ENCODE peak calls at places on chromosomes 4 and X, in seven cellular contexts. One of them, this sample, is unnamed.
A peak's percentile ranks its signal among the peaks of the same experiment; 100 is the strongest.

GRCh38 chr4:24995346-24995745 is 35.4 kb downstream of the LGI2 start:
- DNase-seq in ascending aorta: no peak
- DNase-seq in IMR-90: no peak
- DNase-seq in adrenal gland: no peak
- DNase-seq in OCI-LY7: no peak
- DNase-seq in GM23338: no peak
- DNase-seq in neural progenitor cell: no peak
- DNase-seq in this sample: no peak

GRCh38 chr4:166816901-166817300 is 417.4 kb downstream of the SPOCK3 start:
- DNase-seq in OCI-LY7: no peak
- DNase-seq in GM23338: no peak
- DNase-seq in neural progenitor cell: no peak
- DNase-seq in ascending aorta: no peak
- DNase-seq in IMR-90: no peak
- DNase-seq in adrenal gland: peak; percentile 58
- DNase-seq in this sample: peak; percentile 9

GRCh38 chr4:154707877-154708276 is 35.9 kb upstream of the LRAT start:
- DNase-seq in ascending aorta: no peak
- DNase-seq in OCI-LY7: no peak
- DNase-seq in neural progenitor cell: no peak
- DNase-seq in IMR-90: no peak
- DNase-seq in adrenal gland: no peak
- DNase-seq in GM23338: no peak
- DNase-seq in this sample: no peak

GRCh38 chr4:11428701-11429571 is at the start of gene HS3ST1:
- DNase-seq in neural progenitor cell: peak; percentile 89
- DNase-seq in ascending aorta: peak; percentile 23
- DNase-seq in OCI-LY7: no peak
- DNase-seq in adrenal gland: peak; percentile 92
- DNase-seq in IMR-90: peak; percentile 8
- DNase-seq in GM23338: peak; percentile 91
- DNase-seq in this sample: peak; percentile 59

GRCh38 chr4:153728660-153729059 is 31.2 kb downstream of the RNF175 start:
- DNase-seq in GM23338: no peak
- DNase-seq in OCI-LY7: peak; percentile 32
- DNase-seq in IMR-90: no peak
- DNase-seq in neural progenitor cell: no peak
- DNase-seq in adrenal gland: no peak
- DNase-seq in ascending aorta: no peak
- DNase-seq in this sample: no peak

GRCh38 chr4:156829194-156829593 is 142.4 kb downstream of the PDGFC start:
- DNase-seq in neural progenitor cell: no peak
- DNase-seq in IMR-90: peak; percentile 29
- DNase-seq in ascending aorta: no peak
- DNase-seq in OCI-LY7: no peak
- DNase-seq in adrenal gland: peak; percentile 67
- DNase-seq in GM23338: no peak
- DNase-seq in this sample: no peak

GRCh38 chr4:16643852-16644251 is 254.6 kb downstream of the LDB2 start:
- DNase-seq in IMR-90: no peak
- DNase-seq in ascending aorta: no peak
- DNase-seq in neural progenitor cell: no peak
- DNase-seq in OCI-LY7: no peak
- DNase-seq in adrenal gland: no peak
- DNase-seq in GM23338: no peak
- DNase-seq in this sample: no peak

GRCh38 chr4:77636902-77637301 is 31.3 kb downstream of the CXCL13 start:
- DNase-seq in adrenal gland: no peak
- DNase-seq in OCI-LY7: peak; percentile 34
- DNase-seq in ascending aorta: no peak
- DNase-seq in GM23338: no peak
- DNase-seq in IMR-90: peak; percentile 79
- DNase-seq in neural progenitor cell: no peak
- DNase-seq in this sample: no peak

GRCh38 chr4:83454626-83455025 is 997 bp downstream of the HELQ start:
- DNase-seq in OCI-LY7: no peak
- DNase-seq in adrenal gland: no peak
- DNase-seq in ascending aorta: no peak
- DNase-seq in IMR-90: peak; percentile 8
- DNase-seq in neural progenitor cell: peak; percentile 4
- DNase-seq in GM23338: no peak
- DNase-seq in this sample: no peak

GRCh38 chr4:112567536-112567935 is 51.6 kb upstream of the NEUROG2 start:
- DNase-seq in neural progenitor cell: no peak
- DNase-seq in IMR-90: no peak
- DNase-seq in adrenal gland: no peak
- DNase-seq in OCI-LY7: no peak
- DNase-seq in GM23338: no peak
- DNase-seq in ascending aorta: no peak
- DNase-seq in this sample: no peak

GRCh38 chrX:139304471-139304870 is 226.1 kb upstream of the F9 start:
- DNase-seq in IMR-90: no peak
- DNase-seq in GM23338: no peak
- DNase-seq in ascending aorta: no peak
- DNase-seq in neural progenitor cell: no peak
- DNase-seq in OCI-LY7: no peak
- DNase-seq in adrenal gland: no peak
- DNase-seq in this sample: no peak

GRCh38 chr4:89539374-89539773 is 231.8 kb upstream of the GPRIN3 start:
- DNase-seq in ascending aorta: no peak
- DNase-seq in neural progenitor cell: no peak
- DNase-seq in IMR-90: peak; percentile 93
- DNase-seq in adrenal gland: peak; percentile 79
- DNase-seq in GM23338: no peak
- DNase-seq in OCI-LY7: no peak
- DNase-seq in this sample: no peak

GRCh38 chr4:2253160-2254084 is 8.5 kb downstream of the MXD4 start:
- DNase-seq in neural progenitor cell: no peak
- DNase-seq in GM23338: no peak
- DNase-seq in adrenal gland: peak; percentile 50
- DNase-seq in IMR-90: no peak
- DNase-seq in OCI-LY7: no peak
- DNase-seq in ascending aorta: peak; percentile 5
- DNase-seq in this sample: peak; percentile 10

GRCh38 chr4:2256156-2256731 is 5.7 kb downstream of the MXD4 start:
- DNase-seq in IMR-90: no peak
- DNase-seq in GM23338: no peak
- DNase-seq in adrenal gland: peak; percentile 64
- DNase-seq in ascending aorta: peak; percentile 23
- DNase-seq in neural progenitor cell: no peak
- DNase-seq in OCI-LY7: no peak
- DNase-seq in this sample: peak; percentile 29

GRCh38 chr4:2255501-2256155 is 6.3 kb downstream of the MXD4 start:
- DNase-seq in adrenal gland: peak; percentile 68
- DNase-seq in OCI-LY7: no peak
- DNase-seq in ascending aorta: peak; percentile 11
- DNase-seq in GM23338: peak; percentile 32
- DNase-seq in IMR-90: no peak
- DNase-seq in neural progenitor cell: no peak
- DNase-seq in this sample: peak; percentile 42

GRCh38 chr4:2256781-2257191 is 5.1 kb downstream of the MXD4 start:
- DNase-seq in OCI-LY7: no peak
- DNase-seq in neural progenitor cell: no peak
- DNase-seq in IMR-90: no peak
- DNase-seq in adrenal gland: peak; percentile 86
- DNase-seq in GM23338: no peak
- DNase-seq in ascending aorta: peak; percentile 71
- DNase-seq in this sample: peak; percentile 42

DNA sequence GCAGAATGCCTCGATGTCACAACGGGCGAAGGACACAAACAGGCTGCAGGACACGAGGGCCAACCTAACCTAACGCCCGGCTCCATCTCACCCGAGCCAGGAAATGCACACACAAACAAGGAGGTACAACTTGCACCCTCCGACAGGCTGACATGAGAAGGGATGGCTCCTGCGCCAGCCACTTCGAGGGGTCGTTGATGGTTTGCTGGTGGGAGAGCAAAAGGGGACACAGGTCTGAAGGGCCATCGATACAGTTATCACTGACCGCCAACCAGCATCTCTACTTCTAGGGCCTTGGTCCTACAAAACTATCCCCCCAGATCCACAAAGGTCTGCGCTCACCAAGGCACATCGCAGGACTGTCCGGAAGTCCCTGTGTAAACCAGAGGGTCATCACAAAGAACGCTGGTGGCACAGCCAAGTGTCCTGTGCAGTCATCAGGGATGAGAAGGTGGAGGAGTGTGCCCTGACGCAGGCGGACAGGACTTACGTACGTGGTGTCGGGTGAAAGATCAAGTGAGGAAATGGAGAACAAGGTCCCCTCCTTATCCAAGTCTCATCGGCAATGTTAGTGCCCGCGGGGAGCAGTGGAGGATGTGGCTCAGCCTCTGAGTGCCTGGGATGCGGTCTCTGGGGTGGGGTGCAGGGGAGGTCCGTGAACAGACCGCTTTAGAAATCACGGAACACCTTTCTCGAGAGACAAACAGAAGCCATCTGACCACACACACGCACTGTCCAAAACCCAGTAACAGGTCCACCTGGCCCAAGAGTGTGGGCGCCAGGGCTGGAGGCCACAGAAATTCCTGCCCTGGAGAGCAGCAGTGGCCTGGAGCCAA is 7.0 kb downstream of the MXD4 start:
- DNase-seq in ascending aorta: peak; percentile 2
- DNase-seq in adrenal gland: peak; percentile 56
- DNase-seq in IMR-90: no peak
- DNase-seq in OCI-LY7: no peak
- DNase-seq in neural progenitor cell: no peak
- DNase-seq in GM23338: no peak
- DNase-seq in this sample: peak; percentile 7
- H3K4me1 ChIP-seq in ascending aorta: peaks cover 40% of the 10 kb centered on the region
- H3K4me1 ChIP-seq in adrenal gland: peaks cover 47% of the 10 kb centered on the region
- H3K4me1 ChIP-seq in IMR-90: peaks cover 2% of the 10 kb centered on the region
- H3K4me1 ChIP-seq in OCI-LY7: no peaks in the 10 kb centered on the region
- H3K4me1 ChIP-seq in neural progenitor cell: no peaks in the 10 kb centered on the region
- H3K4me1 ChIP-seq in GM23338: peaks cover 5% of the 10 kb centered on the region
- H3K4me1 ChIP-seq in this sample: peaks cover 51% of the 10 kb centered on the region

GRCh38 chrX:63275127-63275526 is 76.0 kb downstream of the SPIN4 start:
- DNase-seq in OCI-LY7: peak; percentile 7
- DNase-seq in ascending aorta: no peak
- DNase-seq in IMR-90: peak; percentile 10
- DNase-seq in GM23338: peak; percentile 47
- DNase-seq in neural progenitor cell: peak; percentile 22
- DNase-seq in adrenal gland: peak; percentile 58
- DNase-seq in this sample: peak; percentile 6
- TF ChIP-seq CTCF in OCI-LY7: peak; percentile 66
- TF ChIP-seq CTCF in ascending aorta: peak; percentile 56
- TF ChIP-seq CTCF in IMR-90: peak; percentile 52
- TF ChIP-seq CTCF in GM23338: peak; percentile 62
- TF ChIP-seq CTCF in neural progenitor cell: peak; percentile 50
- TF ChIP-seq CTCF in adrenal gland: peak; percentile 65
- TF ChIP-seq CTCF in this sample: no peak

DNA sequence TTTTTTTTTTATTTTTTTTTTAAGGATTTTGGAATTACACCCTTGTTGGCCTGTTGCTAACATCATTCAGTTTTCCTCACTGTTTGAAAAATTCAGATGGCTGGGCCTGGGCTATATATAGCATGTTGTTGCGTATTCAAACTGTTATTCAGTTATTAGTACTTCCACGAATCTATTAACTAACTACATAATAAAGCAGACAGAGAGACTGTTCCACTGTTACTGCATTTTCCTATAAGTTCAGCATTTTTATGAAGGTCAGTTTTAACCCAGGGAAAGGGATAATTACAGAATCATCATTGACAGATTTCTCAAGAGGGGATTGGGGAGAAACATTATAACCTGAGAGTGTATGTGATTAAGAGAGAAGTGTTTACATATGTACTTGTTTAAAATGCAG is 3.1 kb downstream of the DOCK11 start:
- DNase-seq in OCI-LY7: no peak
- DNase-seq in IMR-90: no peak
- DNase-seq in GM23338: no peak
- DNase-seq in neural progenitor cell: no peak
- DNase-seq in adrenal gland: no peak
- DNase-seq in ascending aorta: no peak
- DNase-seq in this sample: no peak
- H3K27ac ChIP-seq in OCI-LY7: no peak overlapping the region
- H3K27ac ChIP-seq in IMR-90: no peak overlapping the region
- H3K27ac ChIP-seq in GM23338: peak overlapping the region; percentile 76
- H3K27ac ChIP-seq in neural progenitor cell: no peak overlapping the region
- H3K27ac ChIP-seq in adrenal gland: no peak overlapping the region
- H3K27ac ChIP-seq in ascending aorta: peak overlapping the region; percentile 43
- H3K27ac ChIP-seq in this sample: no peak overlapping the region

GRCh38 chr4:142404191-142404611 is 441.9 kb downstream of the INPP4B start:
- DNase-seq in adrenal gland: peak; percentile 63
- DNase-seq in GM23338: no peak
- DNase-seq in neural progenitor cell: no peak
- DNase-seq in ascending aorta: no peak
- DNase-seq in OCI-LY7: no peak
- DNase-seq in IMR-90: peak; percentile 72
- DNase-seq in this sample: no peak
- H3K4me1 ChIP-seq in adrenal gland: peaks cover 42% of the 10 kb centered on the region
- H3K4me1 ChIP-seq in GM23338: peaks cover 61% of the 10 kb centered on the region
- H3K4me1 ChIP-seq in neural progenitor cell: peaks cover 30% of the 10 kb centered on the region
- H3K4me1 ChIP-seq in ascending aorta: peaks cover 3% of the 10 kb centered on the region
- H3K4me1 ChIP-seq in OCI-LY7: no peaks in the 10 kb centered on the region
- H3K4me1 ChIP-seq in IMR-90: peaks cover 12% of the 10 kb centered on the region
- H3K4me1 ChIP-seq in this sample: peaks cover 11% of the 10 kb centered on the region

DNA sequence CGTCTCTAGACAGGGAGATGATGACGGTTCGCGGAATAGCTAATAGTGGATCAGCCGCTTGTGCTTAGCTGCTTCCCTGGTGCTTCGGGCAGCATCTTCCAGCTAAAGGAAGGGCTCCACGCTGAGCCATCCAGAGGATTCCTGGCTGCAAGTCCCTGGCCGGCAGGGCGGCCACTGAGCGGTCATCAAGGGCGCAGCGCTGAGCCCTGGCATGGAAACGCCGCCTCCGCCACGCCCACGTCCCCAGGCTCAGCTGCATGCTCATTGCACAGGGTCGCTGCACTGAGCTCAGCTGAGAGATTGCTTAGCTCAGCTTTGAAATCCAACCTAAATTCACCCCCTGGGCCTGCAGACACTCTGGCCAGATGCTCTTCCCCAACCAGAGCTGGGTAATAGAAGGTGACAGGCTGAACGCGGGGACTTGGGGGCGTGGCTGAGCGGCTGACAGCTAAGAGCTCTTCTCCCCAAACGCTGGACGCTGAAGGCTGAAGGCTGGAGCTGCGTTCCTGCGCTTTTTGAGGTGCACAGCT is 118.2 kb upstream of the KIT start:
- DNase-seq in OCI-LY7: no peak
- DNase-seq in IMR-90: peak; percentile 46
- DNase-seq in neural progenitor cell: peak; percentile 91
- DNase-seq in adrenal gland: peak; percentile 91
- DNase-seq in ascending aorta: no peak
- DNase-seq in GM23338: peak; percentile 80
- DNase-seq in this sample: peak; percentile 38
- TF ChIP-seq CTCF in OCI-LY7: no peak
- TF ChIP-seq CTCF in IMR-90: no peak
- TF ChIP-seq CTCF in neural progenitor cell: peak; percentile 21
- TF ChIP-seq CTCF in adrenal gland: no peak
- TF ChIP-seq CTCF in ascending aorta: no peak
- TF ChIP-seq CTCF in GM23338: no peak
- TF ChIP-seq CTCF in this sample: no peak

GRCh38 chr4:123546661-123547060 is 150.1 kb downstream of the SPRY1 start:
- DNase-seq in adrenal gland: no peak
- DNase-seq in ascending aorta: no peak
- DNase-seq in IMR-90: no peak
- DNase-seq in OCI-LY7: no peak
- DNase-seq in neural progenitor cell: no peak
- DNase-seq in GM23338: peak; percentile 17
- DNase-seq in this sample: peak; percentile 7
- H3K27ac ChIP-seq in adrenal gland: no peak overlapping the region
- H3K27ac ChIP-seq in ascending aorta: no peak overlapping the region
- H3K27ac ChIP-seq in IMR-90: no peak overlapping the region
- H3K27ac ChIP-seq in OCI-LY7: no peak overlapping the region
- H3K27ac ChIP-seq in neural progenitor cell: no peak overlapping the region
- H3K27ac ChIP-seq in GM23338: peak overlapping the region; percentile 56
- H3K27ac ChIP-seq in this sample: peak overlapping the region; percentile 76